ENCODE peak calls at places on chromosomes 1 and 21, in four cellular contexts. H is left cardiac atrium, M is anterior cingulate cortex, G is iPS DF 6.9. D is an unnamed sample.

GRCh38 chr1:51738681-51739080 is 121.8 kb downstream of the OSBPL9 start:
- DNase-seq in H (no peak), M (no peak), G (no peak), D (no peak)

GRCh38 chr1:201686709-201687455 is 142.1 kb upstream of the IPO9 start:
- DNase-seq in H (no peak), M (no peak), G (no peak), D (no peak)

GRCh38 chr1:234772345-234773147 is 162.6 kb upstream of the IRF2BP2 start:
- DNase-seq in H (peak), M (no peak), G (no peak), D (peak)

GRCh38 chr1:231188768-231189167 is 26.9 kb downstream of the TRIM67 start:
- DNase-seq in H (no peak), M (no peak), G (no peak), D (no peak)

GRCh38 chr1:151197863-151198253 is 494 bp upstream of the PIP5K1A start:
- DNase-seq in H (no peak), M (no peak), G (no peak), D (no peak)

GRCh38 chr1:201016211-201016651 is 7.3 kb downstream of the KIF21B start:
- DNase-seq in H (peak), M (no peak), G (no peak), D (no peak)

GRCh38 chr1:214552174-214552608 is 789 bp upstream of the PTPN14 start:
- DNase-seq in H (peak), M (no peak), G (peak), D (peak)

GRCh38 chr1:158930504-158930903 is 848 bp upstream of the PYHIN1 start:
- DNase-seq in H (no peak), M (no peak), G (no peak), D (no peak)

GRCh38 chr1:244869364-244869827 is 5.1 kb upstream of the HNRNPU start:
- DNase-seq in H (no peak), M (no peak), G (no peak), D (no peak)

GRCh38 chr1:3671371-3672180 is 19.3 kb downstream of the TP73 start:
- DNase-seq in H (peak), M (no peak), G (no peak), D (no peak)

GRCh38 chr1:177286396-177286795 is 115.6 kb downstream of the BRINP2 start:
- DNase-seq in H (no peak), M (no peak), G (no peak), D (no peak)

GRCh38 chr1:221742555-221743415 is 896 bp upstream of the DUSP10 start:
- DNase-seq in H (peak), M (no peak), G (peak), D (peak)

GRCh38 chr1:236100799-236101198 is 35.9 kb upstream of the NID1 start:
- DNase-seq in H (no peak), M (no peak), G (no peak), D (no peak)

GRCh38 chr21:46187814-46188213 is 3.6 kb upstream of the SPATC1L start:
- DNase-seq in H (no peak), M (no peak), G (no peak), D (no peak)

GRCh38 chr1:32351859-32352745 is 10.2 kb downstream of the FAM229A start:
- DNase-seq in H (peak), M (no peak), G (no peak), D (peak)

GRCh38 chr1:37471345-37472231 is 2.8 kb upstream of the ZC3H12A start:
- DNase-seq in H (peak), M (no peak), G (no peak), D (peak)

GRCh38 chr1:214632091-214632490 is 29.1 kb downstream of the CENPF start:
- DNase-seq in H (no peak), M (no peak), G (no peak), D (no peak)

GRCh38 chr21:39445339-39446269 is at the start of gene LCA5L:
- DNase-seq in H (peak), M (peak), G (peak), D (peak)

GRCh38 chr1:158045639-158046038 is 52.2 kb downstream of the KIRREL1 start:
- DNase-seq in H (peak), M (no peak), G (no peak), D (peak)

GRCh38 chr1:40919475-40920011 is 57.4 kb upstream of the CITED4 start:
- DNase-seq in H (no peak), M (no peak), G (no peak), D (no peak)

D was measured in uterus.